ENCODE peak calls at places on chromosomes 2 and 18, in eight cellular contexts. F is T-helper 2 cell, S is amniotic epithelial cell, X is A172, T is lower leg skin, V is NCI-H2029, B is NCI-H1092, H is heart left ventricle. W is an unnamed sample.

GRCh38 chr2:223731503-223731902 is 105.9 kb downstream of the AP1S3 start:
- DNase-seq in F (no peak), S (no peak), X (no peak), T (no peak), V (no peak), B (no peak), H (no peak), W (no peak)

GRCh38 chr2:98026927-98027522 is 31.3 kb upstream of the TMEM131 start:
- DNase-seq in F (peak; percentile 37), S (no peak), X (no peak), T (no peak), V (no peak), B (no peak), H (no peak), W (no peak)

GRCh38 chr2:39778775-39779751 is at the start of gene THUMPD2:
- DNase-seq in F (peak; percentile 92), S (peak; percentile 66), X (peak; percentile 46), T (peak; percentile 90), V (peak; percentile 66), B (peak; percentile 56), H (peak; percentile 75), W (peak; percentile 85)

GRCh38 chr2:234502285-234502918 is 5.5 kb upstream of the ARL4C start:
- DNase-seq in F (no peak), S (peak; percentile 71), X (peak; percentile 97), T (no peak), V (no peak), B (no peak), H (no peak), W (no peak)

GRCh38 chr18:60663060-60663989 is 290.8 kb upstream of the MC4R start:
- DNase-seq in F (no peak), S (no peak), X (no peak), T (no peak), V (no peak), B (no peak), H (no peak), W (no peak)

GRCh38 chr2:120233292-120233691 is 10.1 kb upstream of the TMEM185B start:
- DNase-seq in F (no peak), S (no peak), X (no peak), T (peak; percentile 68), V (no peak), B (no peak), H (no peak), W (no peak)

GRCh38 chr2:9099341-9099751 is 95.9 kb upstream of the MBOAT2 start:
- DNase-seq in F (peak; percentile 27), S (peak; percentile 66), X (peak; percentile 29), T (peak; percentile 31), V (no peak), B (no peak), H (no peak), W (no peak)

GRCh38 chr2:12303181-12304030 is 413.3 kb upstream of the TRIB2 start:
- DNase-seq in F (peak; percentile 88), S (peak; percentile 98), X (peak; percentile 94), T (no peak), V (no peak), B (no peak), H (no peak), W (no peak)

GRCh38 chr2:126831234-126832005 is 67.3 kb upstream of the TEX51 start:
- DNase-seq in F (no peak), S (no peak), X (peak; percentile 8), T (no peak), V (no peak), B (no peak), H (no peak), W (no peak)

GRCh38 chr2:64681479-64681967 is 27.8 kb upstream of the SERTAD2 start:
- DNase-seq in F (no peak), S (no peak), X (no peak), T (no peak), V (no peak), B (no peak), H (no peak), W (no peak)

GRCh38 chr2:74694281-74694680 is 40.2 kb downstream of the SEMA4F start:
- DNase-seq in F (no peak), S (no peak), X (no peak), T (no peak), V (no peak), B (no peak), H (no peak), W (no peak)